ENCODE peak calls at places on chromosomes 1 and 21, in four cellular contexts. One of them, this sample, is unnamed.

GRCh38 chr1:180836414-180836813 is 76.3 kb upstream of the KIAA1614 start:
- DNase-seq in WTC11: no peak
- DNase-seq in K562: no peak
- DNase-seq in HepG2: no peak
- DNase-seq in this sample: no peak

GRCh38 chr1:41683681-41684500 is 199.4 kb upstream of the EDN2 start:
- DNase-seq in WTC11: no peak
- DNase-seq in K562: peak
- DNase-seq in HepG2: no peak
- DNase-seq in this sample: no peak

GRCh38 chr1:54069792-54070548 is 16.6 kb downstream of the TCEANC2 start:
- DNase-seq in WTC11: no peak
- DNase-seq in K562: peak
- DNase-seq in HepG2: peak
- DNase-seq in this sample: peak

GRCh38 chr1:5966543-5967205 is 25.6 kb downstream of the NPHP4 start:
- DNase-seq in WTC11: peak
- DNase-seq in K562: no peak
- DNase-seq in HepG2: no peak
- DNase-seq in this sample: no peak

GRCh38 chr1:151574575-151575529 is 34.7 kb downstream of the TUFT1 start:
- DNase-seq in WTC11: no peak
- DNase-seq in K562: peak
- DNase-seq in HepG2: no peak
- DNase-seq in this sample: peak

GRCh38 chr1:243939167-243939848 is 89.3 kb upstream of the AKT3 start:
- DNase-seq in WTC11: no peak
- DNase-seq in K562: peak
- DNase-seq in HepG2: no peak
- DNase-seq in this sample: peak

GRCh38 chr1:204426035-204426436 is 14.4 kb upstream of the PPP1R15B start:
- DNase-seq in WTC11: no peak
- DNase-seq in K562: no peak
- DNase-seq in HepG2: peak
- DNase-seq in this sample: peak

GRCh38 chr1:28516518-28516956 is 10.7 kb downstream of the RCC1 start:
- DNase-seq in WTC11: no peak
- DNase-seq in K562: no peak
- DNase-seq in HepG2: no peak
- DNase-seq in this sample: no peak

GRCh38 chr1:109425391-109425790 is 857 bp downstream of the PSMA5 start:
- DNase-seq in WTC11: no peak
- DNase-seq in K562: no peak
- DNase-seq in HepG2: no peak
- DNase-seq in this sample: no peak

GRCh38 chr1:14238472-14239059 is 359.9 kb upstream of the KAZN start:
- DNase-seq in WTC11: no peak
- DNase-seq in K562: no peak
- DNase-seq in HepG2: no peak
- DNase-seq in this sample: no peak

GRCh38 chr1:211126622-211127021 is 7.3 kb downstream of the KCNH1 start:
- DNase-seq in WTC11: no peak
- DNase-seq in K562: no peak
- DNase-seq in HepG2: no peak
- DNase-seq in this sample: no peak

GRCh38 chr21:45981641-45982255 is at the start of gene COL6A1:
- DNase-seq in WTC11: peak
- DNase-seq in K562: peak
- DNase-seq in HepG2: no peak
- DNase-seq in this sample: no peak

GRCh38 chr1:50531601-50532000 is 108.4 kb upstream of the DMRTA2 start:
- DNase-seq in WTC11: no peak
- DNase-seq in K562: no peak
- DNase-seq in HepG2: no peak
- DNase-seq in this sample: no peak

DNA sequence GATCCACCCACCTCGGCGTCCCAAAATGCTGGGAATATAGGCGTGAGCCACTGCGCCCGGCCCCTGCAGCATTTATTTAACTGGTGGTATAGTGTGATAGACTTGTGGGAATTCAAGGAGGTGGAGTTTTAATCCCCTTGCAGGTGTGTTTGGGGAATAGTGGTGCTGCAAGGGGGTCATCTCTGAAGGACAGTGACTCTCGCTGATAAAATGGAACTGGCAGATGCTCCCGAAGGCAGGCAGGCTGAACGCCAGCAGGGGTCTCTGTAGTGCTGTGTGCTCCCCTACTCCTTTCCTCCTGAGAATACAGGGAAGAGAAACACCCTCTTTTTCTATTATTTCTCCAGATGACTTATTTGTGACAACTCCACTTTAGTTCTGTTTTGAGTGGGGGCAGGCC is 4.0 kb downstream of the OSCP1 start:
- DNase-seq in WTC11: peak
- DNase-seq in K562: peak
- DNase-seq in HepG2: peak
- DNase-seq in this sample: no peak
- TF ChIP-seq NR3C1 in WTC11: no peak
- TF ChIP-seq NR3C1 in K562: no peak
- TF ChIP-seq NR3C1 in HepG2: no peak
- TF ChIP-seq NR3C1 in this sample: no peak

GRCh38 chr21:41745971-41746743 is 20.7 kb downstream of the RIPK4 start:
- DNase-seq in WTC11: peak
- DNase-seq in K562: peak
- DNase-seq in HepG2: no peak
- DNase-seq in this sample: no peak

GRCh38 chr21:41747943-41748738 is 18.7 kb downstream of the RIPK4 start:
- DNase-seq in WTC11: no peak
- DNase-seq in K562: no peak
- DNase-seq in HepG2: no peak
- DNase-seq in this sample: no peak

GRCh38 chr21:41744028-41744940 is 22.6 kb downstream of the RIPK4 start:
- DNase-seq in WTC11: no peak
- DNase-seq in K562: no peak
- DNase-seq in HepG2: no peak
- DNase-seq in this sample: no peak

GRCh38 chr21:41745026-41745820 is 21.6 kb downstream of the RIPK4 start:
- DNase-seq in WTC11: no peak
- DNase-seq in K562: no peak
- DNase-seq in HepG2: no peak
- DNase-seq in this sample: no peak

GRCh38 chr21:41746744-41747006 is 20.2 kb downstream of the RIPK4 start:
- DNase-seq in WTC11: no peak
- DNase-seq in K562: no peak
- DNase-seq in HepG2: no peak
- DNase-seq in this sample: no peak
- TF ChIP-seq NR3C1 in WTC11: no peak
- TF ChIP-seq NR3C1 in K562: no peak
- TF ChIP-seq NR3C1 in HepG2: no peak
- TF ChIP-seq NR3C1 in this sample: no peak

DNA sequence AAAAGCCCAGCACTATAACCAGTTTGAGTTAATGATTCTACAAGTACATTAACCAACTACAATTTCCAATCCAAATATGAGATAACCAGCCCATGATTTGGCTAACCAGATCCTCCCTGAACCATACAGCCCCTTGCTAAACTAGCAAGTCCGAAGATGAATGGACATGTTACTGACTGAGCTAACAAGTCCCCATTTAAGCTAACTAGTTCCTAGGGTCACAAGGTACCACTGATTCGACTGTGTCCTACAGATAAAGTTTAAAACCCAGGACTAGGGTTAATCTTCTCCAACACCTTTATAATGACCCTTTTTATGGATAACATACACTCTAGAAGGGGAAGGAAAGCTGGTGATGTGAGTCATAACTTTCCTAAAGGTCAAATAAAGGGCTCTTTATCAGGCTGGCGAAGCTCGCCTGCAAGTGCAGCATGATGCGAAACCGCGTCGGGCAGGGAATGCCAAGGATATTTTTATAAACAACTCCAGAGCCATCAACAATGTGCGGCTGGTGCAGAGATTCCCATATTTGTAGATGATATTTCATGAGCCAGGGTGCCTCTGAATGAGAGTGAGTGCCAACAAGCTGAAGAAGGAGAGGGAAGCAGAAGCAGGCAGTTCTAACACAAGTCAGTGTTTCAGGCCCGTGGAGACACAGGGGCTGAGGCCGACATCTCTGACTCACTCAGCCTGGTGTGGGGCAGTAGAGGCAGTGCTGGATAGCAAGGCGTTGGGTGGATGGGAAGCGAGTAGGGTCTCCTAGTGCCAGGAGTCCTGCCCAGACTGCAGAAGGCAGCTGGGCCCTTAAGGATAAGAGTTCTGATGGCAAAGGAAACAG is 75.6 kb upstream of the ROR1 start:
- DNase-seq in WTC11: no peak
- DNase-seq in K562: no peak
- DNase-seq in HepG2: no peak
- DNase-seq in this sample: peak
- TF ChIP-seq NR3C1 in WTC11: no peak
- TF ChIP-seq NR3C1 in K562: no peak
- TF ChIP-seq NR3C1 in HepG2: no peak
- TF ChIP-seq NR3C1 in this sample: no peak

DNA sequence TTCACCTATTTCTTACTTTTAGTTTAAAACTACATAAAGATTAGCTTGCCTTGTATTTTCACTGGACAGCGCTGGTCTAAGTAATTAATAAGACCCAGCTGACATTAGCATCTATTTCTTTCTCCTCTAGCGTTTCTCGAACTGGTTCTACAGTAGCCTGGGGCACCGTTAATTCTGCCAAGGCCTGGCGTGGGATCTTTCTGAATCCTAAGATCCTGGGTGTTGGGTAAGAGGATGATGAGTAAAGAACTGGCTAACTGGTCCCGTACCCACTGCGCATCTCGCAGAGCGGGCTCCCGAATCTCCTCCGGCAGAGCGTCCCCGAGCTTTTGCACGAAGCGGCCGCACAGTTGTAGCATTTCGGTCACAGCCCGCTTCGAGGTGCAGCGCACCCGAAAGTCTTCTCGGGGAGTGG is 309 bp downstream of the NSL1 start:
- DNase-seq in WTC11: no peak
- DNase-seq in K562: peak
- DNase-seq in HepG2: no peak
- DNase-seq in this sample: peak
- TF ChIP-seq NR3C1 in WTC11: no peak
- TF ChIP-seq NR3C1 in K562: no peak
- TF ChIP-seq NR3C1 in HepG2: no peak
- TF ChIP-seq NR3C1 in this sample: no peak

DNA sequence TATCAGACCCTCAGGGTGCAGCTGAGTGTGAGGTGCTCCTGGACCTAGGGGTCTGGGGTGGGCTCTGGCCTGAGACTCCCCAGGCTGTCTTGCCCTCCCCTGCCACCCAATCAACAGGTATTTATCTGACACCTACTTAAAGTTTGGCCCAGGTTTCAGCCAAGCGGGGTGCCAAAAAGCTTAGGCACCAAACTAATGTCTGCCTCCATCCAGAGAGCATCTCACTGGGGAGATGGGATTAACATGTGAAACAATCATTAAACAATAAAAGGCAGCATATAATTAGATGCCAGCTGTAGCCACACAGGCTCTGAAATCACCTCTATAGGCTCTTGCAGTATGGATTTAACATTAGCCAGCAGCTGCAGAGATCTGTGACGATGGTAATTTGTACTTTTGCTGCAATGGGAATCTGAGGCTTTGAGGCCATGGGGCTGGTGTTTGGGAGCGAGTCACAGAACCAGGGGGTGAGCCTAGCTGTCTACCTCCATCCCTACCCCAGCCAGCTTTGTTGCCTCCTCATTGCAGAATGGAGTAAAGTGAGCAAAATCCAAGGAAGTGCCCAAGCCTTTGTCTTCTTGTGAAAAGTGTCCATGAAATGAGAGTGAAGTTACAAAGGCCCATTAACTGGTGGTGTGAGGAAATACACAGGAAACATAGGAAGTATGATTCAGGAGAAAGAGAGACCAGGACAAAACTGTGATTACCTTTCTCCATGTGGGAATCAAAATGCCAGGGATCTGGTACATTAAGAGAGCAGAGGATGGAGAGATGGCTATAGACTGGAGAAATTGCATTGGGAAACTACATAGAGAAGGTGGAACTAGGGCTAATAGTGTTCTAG is 36.1 kb downstream of the EIF2D start:
- DNase-seq in WTC11: no peak
- DNase-seq in K562: no peak
- DNase-seq in HepG2: no peak
- DNase-seq in this sample: no peak
- TF ChIP-seq NR3C1 in WTC11: no peak
- TF ChIP-seq NR3C1 in K562: no peak
- TF ChIP-seq NR3C1 in HepG2: no peak
- TF ChIP-seq NR3C1 in this sample: no peak

GRCh38 chr21:28986677-28987076 is 6.0 kb downstream of the LTN1 start:
- DNase-seq in WTC11: no peak
- DNase-seq in K562: no peak
- DNase-seq in HepG2: no peak
- DNase-seq in this sample: no peak

GRCh38 chr21:28993293-28993629 is 584 bp upstream of the LTN1 start:
- DNase-seq in WTC11: no peak
- DNase-seq in K562: peak
- DNase-seq in HepG2: no peak
- DNase-seq in this sample: no peak

GRCh38 chr21:28992526-28993292 is at the start of gene LTN1:
- DNase-seq in WTC11: peak
- DNase-seq in K562: peak
- DNase-seq in HepG2: peak
- DNase-seq in this sample: peak

DNA sequence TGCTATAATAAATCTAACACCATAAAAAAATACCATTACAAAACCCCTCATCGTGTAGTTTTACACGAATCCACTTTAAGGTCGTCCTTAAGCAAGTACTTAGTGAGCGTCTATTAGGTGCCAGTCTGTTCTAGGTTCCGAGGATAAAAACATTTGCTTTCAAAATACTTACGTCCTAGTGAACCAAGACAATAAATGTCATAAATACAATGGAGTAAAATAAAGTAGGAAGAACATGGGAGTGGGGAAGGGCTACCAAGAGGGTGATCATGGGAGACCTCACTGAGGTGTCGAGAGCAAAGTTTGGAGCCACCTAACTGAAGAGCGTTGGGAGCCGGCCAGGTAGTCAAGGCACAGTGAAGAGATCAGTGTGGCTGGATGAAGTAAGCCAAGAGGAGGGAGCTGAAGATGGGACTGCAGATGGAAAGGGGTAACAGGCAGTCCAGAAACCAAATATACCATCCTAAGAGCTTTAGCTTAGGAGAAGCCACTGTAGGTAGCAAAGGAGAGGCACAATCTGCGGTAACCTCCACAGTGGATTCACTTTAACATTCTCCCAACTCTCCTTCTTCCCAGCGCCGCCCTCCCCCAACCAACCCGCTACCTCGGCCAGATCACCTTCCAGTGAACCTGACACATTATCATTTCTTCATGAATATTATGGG is 684 bp downstream of the LTN1 start:
- DNase-seq in WTC11: no peak
- DNase-seq in K562: peak
- DNase-seq in HepG2: peak
- DNase-seq in this sample: no peak
- TF ChIP-seq NR3C1 in WTC11: no peak
- TF ChIP-seq NR3C1 in K562: no peak
- TF ChIP-seq NR3C1 in HepG2: no peak
- TF ChIP-seq NR3C1 in this sample: no peak